ENCODE peak calls at places on chromosome 6, in six cellular contexts. I is A549, F is body of pancreas, L is thyroid gland, S is spleen, J is prostate gland. D is an unnamed sample.
A peak's percentile ranks its signal among the peaks of the same experiment; 100 is the strongest.

GRCh38 chr6:138503881-138504680 is 4.8 kb upstream of the NHSL1 start:
- DNase-seq in L (no peak), J (no peak), I (no peak), S (no peak), F (no peak), D (no peak)

GRCh38 chr6:16035488-16036080 is 93.3 kb upstream of the MYLIP start:
- DNase-seq in S (no peak), J (no peak), F (no peak), I (no peak), L (no peak), D (no peak)

GRCh38 chr6:26223677-26224546 is 136.7 kb downstream of the HFE start:
- DNase-seq in I (peak; percentile 63), J (peak; percentile 84), S (peak; percentile 83), L (peak; percentile 80), F (peak; percentile 51), D (peak; percentile 30)

GRCh38 chr6:21780601-21781000 is 187.1 kb downstream of the SOX4 start:
- DNase-seq in J (no peak), F (no peak), S (no peak), L (no peak), I (no peak), D (no peak)

GRCh38 chr6:13436691-13437568 is 50.5 kb downstream of the GFOD1 start:
- DNase-seq in L (no peak), S (no peak), F (no peak), I (no peak), J (no peak), D (no peak)

GRCh38 chr6:11277275-11278206 is 45.1 kb upstream of the NEDD9 start:
- DNase-seq in F (no peak), S (no peak), J (peak; percentile 46), L (peak; percentile 32), I (peak; percentile 15), D (no peak)

GRCh38 chr6:164252952-164253351 is 838.4 kb downstream of the QKI start:
- DNase-seq in J (no peak), I (no peak), S (no peak), L (no peak), F (no peak), D (no peak)

GRCh38 chr6:134472661-134473060 is 154.7 kb upstream of the SGK1 start:
- DNase-seq in F (peak; percentile 48), L (no peak), I (no peak), S (no peak), J (no peak), D (no peak)

GRCh38 chr6:150418825-150419594 is 50.2 kb downstream of the IYD start:
- DNase-seq in S (peak; percentile 91), I (peak; percentile 62), J (no peak), L (peak; percentile 74), F (peak; percentile 76), D (peak; percentile 43)

GRCh38 chr6:95091823-95092436 is 485.4 kb upstream of the MANEA start:
- DNase-seq in L (no peak), J (no peak), F (no peak), S (no peak), I (no peak), D (no peak)

GRCh38 chr6:166958926-166959861 is 2.8 kb upstream of the RNASET2 start:
- DNase-seq in I (no peak), F (no peak), L (no peak), S (peak; percentile 87), J (no peak), D (no peak)

GRCh38 chr6:42251911-42252637 is 34.4 kb upstream of the MRPS10 start:
- DNase-seq in I (no peak), F (peak; percentile 78), J (no peak), L (peak; percentile 81), S (no peak), D (no peak)

GRCh38 chr6:21603516-21603952 is 10.0 kb downstream of the SOX4 start:
- DNase-seq in L (no peak), S (no peak), I (no peak), J (no peak), F (no peak), D (no peak)

GRCh38 chr6:6875818-6876470 is 231.8 kb upstream of the RREB1 start:
- DNase-seq in S (no peak), L (no peak), I (peak; percentile 59), J (no peak), F (no peak), D (peak; percentile 71)

GRCh38 chr6:121823437-121823851 is 388.0 kb downstream of the GJA1 start:
- DNase-seq in F (no peak), S (no peak), J (no peak), I (no peak), L (peak; percentile 11), D (no peak)

GRCh38 chr6:36940027-36940426 is 14.5 kb upstream of the PI16 start:
- DNase-seq in L (no peak), F (no peak), J (no peak), I (no peak), S (no peak), D (no peak)

GRCh38 chr6:84581494-84582259 is 182.7 kb downstream of the TBX18 start:
- DNase-seq in I (no peak), J (no peak), S (no peak), L (no peak), F (no peak), D (no peak)

GRCh38 chr6:89237158-89237557 is 20.0 kb upstream of the GABRR1 start:
- DNase-seq in S (no peak), J (no peak), I (no peak), F (no peak), L (no peak), D (no peak)

GRCh38 chr6:76382201-76382600 is 309.7 kb upstream of the IMPG1 start:
- DNase-seq in J (no peak), L (no peak), S (no peak), F (no peak), I (no peak), D (no peak)

GRCh38 chr6:6105472-6106036 is 98.8 kb upstream of the NRN1 start:
- DNase-seq in S (no peak), F (no peak), I (no peak), L (no peak), J (no peak), D (no peak)

GRCh38 chr6:152478377-152479010 is 158.7 kb downstream of the SYNE1 start:
- DNase-seq in S (no peak), F (no peak), I (no peak), J (no peak), L (no peak), D (no peak)

GRCh38 chr6:149904661-149905370 is 6.9 kb upstream of the RAET1E start:
- DNase-seq in I (no peak), J (no peak), F (no peak), L (no peak), S (peak; percentile 59), D (no peak)

GRCh38 chr6:14862845-14863244 is 383.0 kb upstream of the JARID2 start:
- DNase-seq in F (no peak), S (no peak), J (no peak), L (no peak), I (no peak), D (no peak)

GRCh38 chr6:170049641-170050491 is 241.0 kb downstream of the DLL1 start:
- DNase-seq in I (no peak), L (peak; percentile 90), F (peak; percentile 58), J (peak; percentile 48), S (peak; percentile 78), D (no peak)

GRCh38 chr6:169499728-169500265 is 202.0 kb downstream of the WDR27 start:
- DNase-seq in F (no peak), S (no peak), I (no peak), L (no peak), J (no peak), D (no peak)

GRCh38 chr6:56683882-56684281 is 41.2 kb upstream of the DST start:
- DNase-seq in S (no peak), L (no peak), I (peak; percentile 40), F (peak; percentile 28), J (peak; percentile 51), D (peak; percentile 40)

GRCh38 chr6:1201547-1202200 is 110.2 kb upstream of the FOXQ1 start:
- DNase-seq in S (no peak), F (no peak), L (no peak), J (no peak), I (no peak), D (no peak)

DNA sequence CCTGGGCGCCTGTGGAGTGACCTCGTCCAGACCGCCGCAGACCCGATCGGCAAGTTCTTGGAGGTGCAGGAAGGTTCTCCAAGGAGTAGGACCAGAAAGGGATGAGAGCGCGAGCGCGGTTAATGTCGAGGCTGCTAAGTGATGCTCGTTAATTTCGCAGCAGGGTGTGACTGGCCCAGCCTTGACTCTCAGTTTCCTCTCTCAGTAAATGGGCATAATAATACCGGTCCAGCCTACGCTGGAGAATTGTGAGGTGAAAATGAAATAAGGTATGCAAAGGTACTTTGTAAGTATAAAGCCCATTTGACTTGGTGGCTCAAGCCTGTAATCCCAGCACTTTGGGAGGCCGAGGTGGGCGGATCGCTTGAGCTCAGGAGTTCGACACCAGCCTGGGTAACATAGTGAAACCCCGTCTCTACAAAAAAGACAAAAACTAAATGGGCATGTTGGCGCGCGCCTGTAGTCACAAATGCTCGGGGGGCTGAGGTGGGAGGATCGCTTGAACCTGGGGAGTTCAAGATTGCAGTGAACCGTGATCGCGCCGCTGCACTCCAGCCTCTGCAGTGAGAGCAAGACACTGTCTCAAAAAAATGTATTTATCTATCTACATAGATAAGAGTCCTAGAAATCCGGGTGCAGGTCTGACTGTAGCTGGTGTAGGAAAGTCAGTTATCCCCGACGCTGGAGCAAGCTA is 634 bp upstream of the BTBD9 start:
- DNase-seq in F (no peak), S (peak; percentile 77), I (peak; percentile 33), L (peak; percentile 1), J (no peak), D (no peak)
- TF ChIP-seq POLR2A in F (no peak), S (no peak), I (no peak), L (no peak), J (no peak), D (peak; percentile 32)

GRCh38 chr6:147202516-147203310 is 1.5 kb upstream of the STXBP5 start:
- DNase-seq in F (peak; percentile 87), S (peak; percentile 91), L (peak; percentile 84), I (peak; percentile 89), J (peak; percentile 94), D (peak; percentile 86)
- TF ChIP-seq POLR2A in F (peak; percentile 71), S (peak; percentile 76), L (peak; percentile 7), I (peak; percentile 37), J (peak; percentile 83), D (peak; percentile 60)

GRCh38 chr6:168161371-168161750 is 82.3 kb upstream of the FRMD1 start:
- DNase-seq in J (no peak), I (no peak), L (no peak), S (no peak), F (no peak), D (no peak)

GRCh38 chr6:168158980-168159349 is 80.0 kb upstream of the FRMD1 start:
- DNase-seq in I (no peak), F (no peak), L (no peak), S (no peak), J (no peak), D (no peak)

GRCh38 chr6:168162366-168162765 is 83.4 kb upstream of the FRMD1 start:
- DNase-seq in S (no peak), L (peak; percentile 7), I (no peak), F (no peak), J (peak; percentile 69), D (no peak)

GRCh38 chr6:168159503-168159902 is 80.5 kb upstream of the FRMD1 start:
- DNase-seq in J (no peak), L (no peak), I (no peak), S (no peak), F (no peak), D (no peak)

GRCh38 chr6:168160506-168161370 is 81.7 kb upstream of the FRMD1 start:
- DNase-seq in L (no peak), S (no peak), J (no peak), F (no peak), I (no peak), D (no peak)
- TF ChIP-seq POLR2A in L (no peak), S (no peak), J (no peak), F (no peak), I (no peak), D (no peak)

GRCh38 chr6:44127186-44128019 is at the start of the genes MRPL14 and TMEM63B:
- DNase-seq in L (peak; percentile 86), S (peak; percentile 98), F (peak; percentile 89), I (peak; percentile 90), J (peak; percentile 85), D (peak; percentile 100)
- TF ChIP-seq POLR2A in L (no peak), S (peak; percentile 64), F (peak; percentile 51), I (peak; percentile 64), J (peak; percentile 74), D (peak; percentile 83)